ENCODE peak calls at places on chromosome 15, in eight cellular contexts. One of them, this sample, is unnamed.

GRCh38 chr15:71385469-71385868 is 270.2 kb downstream of the THSD4 start:
- DNase-seq in fibroblast of the conjunctiva: no peak
- DNase-seq in amniotic stem cell: no peak
- DNase-seq in fibroblast of pulmonary artery: no peak
- DNase-seq in HS-5: no peak
- DNase-seq in stimulated activated CD8-positive, alpha-beta memory T cell treated with anti-CD3 and anti-CD28 coated beads, Interleukin-12 subunit alpha, Interleukin-12 subunit beta, amount 100 ng/mL, for 4 hours: no peak
- DNase-seq in AML-193: no peak
- DNase-seq in IMR-90: no peak
- DNase-seq in this sample: no peak

GRCh38 chr15:90680371-90680935 is 36.7 kb upstream of the BLM start:
- DNase-seq in fibroblast of the conjunctiva: peak
- DNase-seq in amniotic stem cell: peak
- DNase-seq in fibroblast of pulmonary artery: peak
- DNase-seq in HS-5: peak
- DNase-seq in stimulated activated CD8-positive, alpha-beta memory T cell treated with anti-CD3 and anti-CD28 coated beads, Interleukin-12 subunit alpha, Interleukin-12 subunit beta, amount 100 ng/mL, for 4 hours: no peak
- DNase-seq in AML-193: no peak
- DNase-seq in IMR-90: peak
- DNase-seq in this sample: no peak

GRCh38 chr15:64619880-64620839 is 155.2 kb downstream of the RBPMS2 start:
- DNase-seq in fibroblast of the conjunctiva: no peak
- DNase-seq in amniotic stem cell: no peak
- DNase-seq in fibroblast of pulmonary artery: peak
- DNase-seq in HS-5: peak
- DNase-seq in stimulated activated CD8-positive, alpha-beta memory T cell treated with anti-CD3 and anti-CD28 coated beads, Interleukin-12 subunit alpha, Interleukin-12 subunit beta, amount 100 ng/mL, for 4 hours: no peak
- DNase-seq in AML-193: no peak
- DNase-seq in IMR-90: peak
- DNase-seq in this sample: peak

GRCh38 chr15:31399544-31400171 is 73.0 kb downstream of the KLF13 start:
- DNase-seq in fibroblast of the conjunctiva: no peak
- DNase-seq in amniotic stem cell: no peak
- DNase-seq in fibroblast of pulmonary artery: no peak
- DNase-seq in HS-5: no peak
- DNase-seq in stimulated activated CD8-positive, alpha-beta memory T cell treated with anti-CD3 and anti-CD28 coated beads, Interleukin-12 subunit alpha, Interleukin-12 subunit beta, amount 100 ng/mL, for 4 hours: no peak
- DNase-seq in AML-193: no peak
- DNase-seq in IMR-90: peak
- DNase-seq in this sample: no peak

GRCh38 chr15:70505411-70505919 is 257.9 kb downstream of the UACA start:
- DNase-seq in fibroblast of the conjunctiva: no peak
- DNase-seq in amniotic stem cell: peak
- DNase-seq in fibroblast of pulmonary artery: peak
- DNase-seq in HS-5: no peak
- DNase-seq in stimulated activated CD8-positive, alpha-beta memory T cell treated with anti-CD3 and anti-CD28 coated beads, Interleukin-12 subunit alpha, Interleukin-12 subunit beta, amount 100 ng/mL, for 4 hours: no peak
- DNase-seq in AML-193: peak
- DNase-seq in IMR-90: peak
- DNase-seq in this sample: peak

GRCh38 chr15:40932625-40933519 is 3.7 kb downstream of the DLL4 start:
- DNase-seq in fibroblast of the conjunctiva: no peak
- DNase-seq in amniotic stem cell: no peak
- DNase-seq in fibroblast of pulmonary artery: no peak
- DNase-seq in HS-5: no peak
- DNase-seq in stimulated activated CD8-positive, alpha-beta memory T cell treated with anti-CD3 and anti-CD28 coated beads, Interleukin-12 subunit alpha, Interleukin-12 subunit beta, amount 100 ng/mL, for 4 hours: no peak
- DNase-seq in AML-193: no peak
- DNase-seq in IMR-90: no peak
- DNase-seq in this sample: no peak

GRCh38 chr15:27660676-27661075 is 438.4 kb downstream of the OCA2 start:
- DNase-seq in fibroblast of the conjunctiva: no peak
- DNase-seq in amniotic stem cell: no peak
- DNase-seq in fibroblast of pulmonary artery: no peak
- DNase-seq in HS-5: no peak
- DNase-seq in stimulated activated CD8-positive, alpha-beta memory T cell treated with anti-CD3 and anti-CD28 coated beads, Interleukin-12 subunit alpha, Interleukin-12 subunit beta, amount 100 ng/mL, for 4 hours: no peak
- DNase-seq in AML-193: no peak
- DNase-seq in IMR-90: no peak
- DNase-seq in this sample: no peak

GRCh38 chr15:29449136-29449535 is 179.5 kb upstream of the NSMCE3 start:
- DNase-seq in fibroblast of the conjunctiva: no peak
- DNase-seq in amniotic stem cell: no peak
- DNase-seq in fibroblast of pulmonary artery: peak
- DNase-seq in HS-5: no peak
- DNase-seq in stimulated activated CD8-positive, alpha-beta memory T cell treated with anti-CD3 and anti-CD28 coated beads, Interleukin-12 subunit alpha, Interleukin-12 subunit beta, amount 100 ng/mL, for 4 hours: no peak
- DNase-seq in AML-193: no peak
- DNase-seq in IMR-90: no peak
- DNase-seq in this sample: no peak

GRCh38 chr15:44667039-44667360 is 3.5 kb upstream of the SPG11 start:
- DNase-seq in fibroblast of the conjunctiva: no peak
- DNase-seq in amniotic stem cell: no peak
- DNase-seq in fibroblast of pulmonary artery: no peak
- DNase-seq in HS-5: no peak
- DNase-seq in stimulated activated CD8-positive, alpha-beta memory T cell treated with anti-CD3 and anti-CD28 coated beads, Interleukin-12 subunit alpha, Interleukin-12 subunit beta, amount 100 ng/mL, for 4 hours: no peak
- DNase-seq in AML-193: no peak
- DNase-seq in IMR-90: no peak
- DNase-seq in this sample: no peak

GRCh38 chr15:76034111-76034510 is 21.9 kb upstream of the NRG4 start:
- DNase-seq in fibroblast of the conjunctiva: no peak
- DNase-seq in amniotic stem cell: no peak
- DNase-seq in fibroblast of pulmonary artery: no peak
- DNase-seq in HS-5: no peak
- DNase-seq in stimulated activated CD8-positive, alpha-beta memory T cell treated with anti-CD3 and anti-CD28 coated beads, Interleukin-12 subunit alpha, Interleukin-12 subunit beta, amount 100 ng/mL, for 4 hours: no peak
- DNase-seq in AML-193: no peak
- DNase-seq in IMR-90: no peak
- DNase-seq in this sample: no peak

GRCh38 chr15:67146214-67146613 is 80.8 kb downstream of the SMAD3 start:
- DNase-seq in fibroblast of the conjunctiva: no peak
- DNase-seq in amniotic stem cell: no peak
- DNase-seq in fibroblast of pulmonary artery: peak
- DNase-seq in HS-5: peak
- DNase-seq in stimulated activated CD8-positive, alpha-beta memory T cell treated with anti-CD3 and anti-CD28 coated beads, Interleukin-12 subunit alpha, Interleukin-12 subunit beta, amount 100 ng/mL, for 4 hours: no peak
- DNase-seq in AML-193: no peak
- DNase-seq in IMR-90: peak
- DNase-seq in this sample: peak